ENCODE peak calls at places on chromosomes 13 and 19, in eight cellular contexts. One of them, this sample, is unnamed.

GRCh38 chr13:37409756-37410155 is 188.8 kb downstream of the POSTN start:
- DNase-seq in fibroblast of pulmonary artery: no peak
- DNase-seq in nephron progenitor cell: no peak
- DNase-seq in tibial nerve: no peak
- DNase-seq in ureter: no peak
- DNase-seq in substantia nigra: no peak
- DNase-seq in LoVo: no peak
- DNase-seq in GF-D8: no peak
- DNase-seq in this sample: no peak

GRCh38 chr19:9306443-9306842 is 3.2 kb downstream of the ZNF699 start:
- DNase-seq in tibial nerve: no peak
- DNase-seq in fibroblast of pulmonary artery: peak
- DNase-seq in substantia nigra: no peak
- DNase-seq in LoVo: no peak
- DNase-seq in nephron progenitor cell: no peak
- DNase-seq in ureter: no peak
- DNase-seq in GF-D8: no peak
- DNase-seq in this sample: no peak

GRCh38 chr19:35986664-35987570 is 8.1 kb upstream of the SDHAF1 start:
- DNase-seq in fibroblast of pulmonary artery: no peak
- DNase-seq in nephron progenitor cell: peak
- DNase-seq in ureter: no peak
- DNase-seq in tibial nerve: no peak
- DNase-seq in GF-D8: no peak
- DNase-seq in LoVo: peak
- DNase-seq in substantia nigra: no peak
- DNase-seq in this sample: no peak

GRCh38 chr19:1773173-1773572 is 19.9 kb downstream of the ONECUT3 start:
- DNase-seq in substantia nigra: no peak
- DNase-seq in fibroblast of pulmonary artery: peak
- DNase-seq in LoVo: peak
- DNase-seq in tibial nerve: no peak
- DNase-seq in nephron progenitor cell: no peak
- DNase-seq in ureter: peak
- DNase-seq in GF-D8: no peak
- DNase-seq in this sample: no peak

GRCh38 chr13:30868806-30869470 is 37.1 kb upstream of the MEDAG start:
- DNase-seq in GF-D8: no peak
- DNase-seq in substantia nigra: no peak
- DNase-seq in ureter: no peak
- DNase-seq in nephron progenitor cell: no peak
- DNase-seq in tibial nerve: no peak
- DNase-seq in fibroblast of pulmonary artery: no peak
- DNase-seq in LoVo: no peak
- DNase-seq in this sample: no peak

GRCh38 chr13:49303533-49304252 is 56.0 kb downstream of the CDADC1 start:
- DNase-seq in fibroblast of pulmonary artery: no peak
- DNase-seq in tibial nerve: no peak
- DNase-seq in LoVo: peak
- DNase-seq in GF-D8: no peak
- DNase-seq in substantia nigra: peak
- DNase-seq in ureter: no peak
- DNase-seq in nephron progenitor cell: peak
- DNase-seq in this sample: no peak

GRCh38 chr19:17107546-17108452 is 32.2 kb downstream of the MYO9B start:
- DNase-seq in GF-D8: no peak
- DNase-seq in nephron progenitor cell: peak
- DNase-seq in tibial nerve: peak
- DNase-seq in ureter: peak
- DNase-seq in fibroblast of pulmonary artery: peak
- DNase-seq in LoVo: peak
- DNase-seq in substantia nigra: no peak
- DNase-seq in this sample: peak

GRCh38 chr19:18496980-18497256 is 25.0 kb downstream of the ELL start:
- DNase-seq in GF-D8: no peak
- DNase-seq in LoVo: no peak
- DNase-seq in ureter: no peak
- DNase-seq in nephron progenitor cell: no peak
- DNase-seq in substantia nigra: no peak
- DNase-seq in fibroblast of pulmonary artery: no peak
- DNase-seq in tibial nerve: no peak
- DNase-seq in this sample: no peak

GRCh38 chr19:15631817-15632216 is 8.9 kb upstream of the CYP4F3 start:
- DNase-seq in LoVo: peak
- DNase-seq in nephron progenitor cell: no peak
- DNase-seq in substantia nigra: no peak
- DNase-seq in fibroblast of pulmonary artery: no peak
- DNase-seq in GF-D8: no peak
- DNase-seq in tibial nerve: no peak
- DNase-seq in ureter: peak
- DNase-seq in this sample: no peak

GRCh38 chr19:48284891-48285290 is 15.0 kb downstream of the ZNF114 start:
- DNase-seq in ureter: no peak
- DNase-seq in fibroblast of pulmonary artery: no peak
- DNase-seq in nephron progenitor cell: no peak
- DNase-seq in GF-D8: no peak
- DNase-seq in substantia nigra: no peak
- DNase-seq in tibial nerve: no peak
- DNase-seq in LoVo: no peak
- DNase-seq in this sample: no peak

GRCh38 chr19:410243-410781 is 1.4 kb upstream of the C2CD4C start:
- DNase-seq in ureter: no peak
- DNase-seq in nephron progenitor cell: no peak
- DNase-seq in tibial nerve: no peak
- DNase-seq in LoVo: no peak
- DNase-seq in fibroblast of pulmonary artery: no peak
- DNase-seq in substantia nigra: no peak
- DNase-seq in GF-D8: no peak
- DNase-seq in this sample: no peak